ENCODE peak calls at places on chromosomes 13 and 19, in eight cellular contexts. One of them, this sample, is unnamed.

GRCh38 chr13:27308941-27309340 is 38.3 kb downstream of the RASL11A start:
- DNase-seq in heart left ventricle: no peak
- DNase-seq in activated CD4-positive, alpha-beta T cell treated with anti-CD3 and anti-CD28 coated beads, Interleukin-2, amount 50 U/mL, for 1 hour: no peak
- DNase-seq in NCI-H1105: no peak
- DNase-seq in IMR-90: no peak
- DNase-seq in body of pancreas: no peak
- DNase-seq in endothelial cell: no peak
- DNase-seq in activated effector memory CD4-positive, alpha-beta T cell treated with anti-CD3 and anti-CD28 coated beads, Interleukin-2, amount 50 U/mL, for 16 hours: no peak
- DNase-seq in this sample: no peak

GRCh38 chr19:54316746-54317107 is 3.8 kb upstream of the LILRA5 start:
- DNase-seq in heart left ventricle: no peak
- DNase-seq in activated CD4-positive, alpha-beta T cell treated with anti-CD3 and anti-CD28 coated beads, Interleukin-2, amount 50 U/mL, for 1 hour: no peak
- DNase-seq in NCI-H1105: no peak
- DNase-seq in IMR-90: no peak
- DNase-seq in body of pancreas: no peak
- DNase-seq in endothelial cell: no peak
- DNase-seq in activated effector memory CD4-positive, alpha-beta T cell treated with anti-CD3 and anti-CD28 coated beads, Interleukin-2, amount 50 U/mL, for 16 hours: no peak
- DNase-seq in this sample: no peak

GRCh38 chr19:940591-941291 is 14.9 kb downstream of the ARID3A start:
- DNase-seq in heart left ventricle: peak
- DNase-seq in activated CD4-positive, alpha-beta T cell treated with anti-CD3 and anti-CD28 coated beads, Interleukin-2, amount 50 U/mL, for 1 hour: peak
- DNase-seq in NCI-H1105: peak
- DNase-seq in IMR-90: peak
- DNase-seq in body of pancreas: peak
- DNase-seq in endothelial cell: no peak
- DNase-seq in activated effector memory CD4-positive, alpha-beta T cell treated with anti-CD3 and anti-CD28 coated beads, Interleukin-2, amount 50 U/mL, for 16 hours: peak
- DNase-seq in this sample: peak

GRCh38 chr13:98782654-98783053 is 30.2 kb upstream of the SLC15A1 start:
- DNase-seq in heart left ventricle: no peak
- DNase-seq in activated CD4-positive, alpha-beta T cell treated with anti-CD3 and anti-CD28 coated beads, Interleukin-2, amount 50 U/mL, for 1 hour: no peak
- DNase-seq in NCI-H1105: no peak
- DNase-seq in IMR-90: no peak
- DNase-seq in body of pancreas: no peak
- DNase-seq in endothelial cell: no peak
- DNase-seq in activated effector memory CD4-positive, alpha-beta T cell treated with anti-CD3 and anti-CD28 coated beads, Interleukin-2, amount 50 U/mL, for 16 hours: no peak
- DNase-seq in this sample: no peak

GRCh38 chr13:30443957-30444404 is 21.7 kb downstream of the UBE2L5 start:
- DNase-seq in heart left ventricle: no peak
- DNase-seq in activated CD4-positive, alpha-beta T cell treated with anti-CD3 and anti-CD28 coated beads, Interleukin-2, amount 50 U/mL, for 1 hour: no peak
- DNase-seq in NCI-H1105: no peak
- DNase-seq in IMR-90: no peak
- DNase-seq in body of pancreas: no peak
- DNase-seq in endothelial cell: no peak
- DNase-seq in activated effector memory CD4-positive, alpha-beta T cell treated with anti-CD3 and anti-CD28 coated beads, Interleukin-2, amount 50 U/mL, for 16 hours: no peak
- DNase-seq in this sample: peak

GRCh38 chr13:99536023-99536422 is 34.8 kb downstream of the TM9SF2 start:
- DNase-seq in heart left ventricle: no peak
- DNase-seq in activated CD4-positive, alpha-beta T cell treated with anti-CD3 and anti-CD28 coated beads, Interleukin-2, amount 50 U/mL, for 1 hour: no peak
- DNase-seq in NCI-H1105: no peak
- DNase-seq in IMR-90: no peak
- DNase-seq in body of pancreas: no peak
- DNase-seq in endothelial cell: no peak
- DNase-seq in activated effector memory CD4-positive, alpha-beta T cell treated with anti-CD3 and anti-CD28 coated beads, Interleukin-2, amount 50 U/mL, for 16 hours: no peak
- DNase-seq in this sample: no peak

GRCh38 chr19:40718774-40719391 is 2.0 kb downstream of the ITPKC start:
- DNase-seq in heart left ventricle: peak
- DNase-seq in activated CD4-positive, alpha-beta T cell treated with anti-CD3 and anti-CD28 coated beads, Interleukin-2, amount 50 U/mL, for 1 hour: no peak
- DNase-seq in NCI-H1105: no peak
- DNase-seq in IMR-90: peak
- DNase-seq in body of pancreas: peak
- DNase-seq in endothelial cell: peak
- DNase-seq in activated effector memory CD4-positive, alpha-beta T cell treated with anti-CD3 and anti-CD28 coated beads, Interleukin-2, amount 50 U/mL, for 16 hours: no peak
- DNase-seq in this sample: no peak

GRCh38 chr13:32284927-32285632 is 30.1 kb downstream of the ZAR1L start:
- DNase-seq in heart left ventricle: peak
- DNase-seq in activated CD4-positive, alpha-beta T cell treated with anti-CD3 and anti-CD28 coated beads, Interleukin-2, amount 50 U/mL, for 1 hour: no peak
- DNase-seq in NCI-H1105: no peak
- DNase-seq in IMR-90: peak
- DNase-seq in body of pancreas: peak
- DNase-seq in endothelial cell: no peak
- DNase-seq in activated effector memory CD4-positive, alpha-beta T cell treated with anti-CD3 and anti-CD28 coated beads, Interleukin-2, amount 50 U/mL, for 16 hours: no peak
- DNase-seq in this sample: no peak

GRCh38 chr13:42064259-42064658 is 15.8 kb downstream of the DGKH start:
- DNase-seq in heart left ventricle: no peak
- DNase-seq in activated CD4-positive, alpha-beta T cell treated with anti-CD3 and anti-CD28 coated beads, Interleukin-2, amount 50 U/mL, for 1 hour: no peak
- DNase-seq in NCI-H1105: no peak
- DNase-seq in IMR-90: peak
- DNase-seq in body of pancreas: no peak
- DNase-seq in endothelial cell: no peak
- DNase-seq in activated effector memory CD4-positive, alpha-beta T cell treated with anti-CD3 and anti-CD28 coated beads, Interleukin-2, amount 50 U/mL, for 16 hours: no peak
- DNase-seq in this sample: no peak

GRCh38 chr13:41981961-41982723 is 21.2 kb upstream of the VWA8 start:
- DNase-seq in heart left ventricle: no peak
- DNase-seq in activated CD4-positive, alpha-beta T cell treated with anti-CD3 and anti-CD28 coated beads, Interleukin-2, amount 50 U/mL, for 1 hour: no peak
- DNase-seq in NCI-H1105: no peak
- DNase-seq in IMR-90: peak
- DNase-seq in body of pancreas: no peak
- DNase-seq in endothelial cell: no peak
- DNase-seq in activated effector memory CD4-positive, alpha-beta T cell treated with anti-CD3 and anti-CD28 coated beads, Interleukin-2, amount 50 U/mL, for 16 hours: no peak
- DNase-seq in this sample: no peak

GRCh38 chr13:113086031-113086750 is 19.4 kb upstream of the F7 start:
- DNase-seq in heart left ventricle: no peak
- DNase-seq in activated CD4-positive, alpha-beta T cell treated with anti-CD3 and anti-CD28 coated beads, Interleukin-2, amount 50 U/mL, for 1 hour: no peak
- DNase-seq in NCI-H1105: no peak
- DNase-seq in IMR-90: peak
- DNase-seq in body of pancreas: no peak
- DNase-seq in endothelial cell: no peak
- DNase-seq in activated effector memory CD4-positive, alpha-beta T cell treated with anti-CD3 and anti-CD28 coated beads, Interleukin-2, amount 50 U/mL, for 16 hours: no peak
- DNase-seq in this sample: no peak

GRCh38 chr13:59477011-59477410 is 686.7 kb downstream of the DIAPH3 start:
- DNase-seq in heart left ventricle: no peak
- DNase-seq in activated CD4-positive, alpha-beta T cell treated with anti-CD3 and anti-CD28 coated beads, Interleukin-2, amount 50 U/mL, for 1 hour: no peak
- DNase-seq in NCI-H1105: no peak
- DNase-seq in IMR-90: no peak
- DNase-seq in body of pancreas: no peak
- DNase-seq in endothelial cell: no peak
- DNase-seq in activated effector memory CD4-positive, alpha-beta T cell treated with anti-CD3 and anti-CD28 coated beads, Interleukin-2, amount 50 U/mL, for 16 hours: no peak
- DNase-seq in this sample: no peak

GRCh38 chr19:55559684-55560083 is 14.3 kb upstream of the SBK3 start:
- DNase-seq in heart left ventricle: no peak
- DNase-seq in activated CD4-positive, alpha-beta T cell treated with anti-CD3 and anti-CD28 coated beads, Interleukin-2, amount 50 U/mL, for 1 hour: no peak
- DNase-seq in NCI-H1105: no peak
- DNase-seq in IMR-90: no peak
- DNase-seq in body of pancreas: no peak
- DNase-seq in endothelial cell: no peak
- DNase-seq in activated effector memory CD4-positive, alpha-beta T cell treated with anti-CD3 and anti-CD28 coated beads, Interleukin-2, amount 50 U/mL, for 16 hours: no peak
- DNase-seq in this sample: no peak

GRCh38 chr19:33406521-33407139 is 33.1 kb downstream of the CEBPG start:
- DNase-seq in heart left ventricle: peak
- DNase-seq in activated CD4-positive, alpha-beta T cell treated with anti-CD3 and anti-CD28 coated beads, Interleukin-2, amount 50 U/mL, for 1 hour: peak
- DNase-seq in NCI-H1105: peak
- DNase-seq in IMR-90: peak
- DNase-seq in body of pancreas: peak
- DNase-seq in endothelial cell: peak
- DNase-seq in activated effector memory CD4-positive, alpha-beta T cell treated with anti-CD3 and anti-CD28 coated beads, Interleukin-2, amount 50 U/mL, for 16 hours: peak
- DNase-seq in this sample: peak

GRCh38 chr19:55340144-55340783 is 588 bp downstream of the KMT5C start:
- DNase-seq in heart left ventricle: no peak
- DNase-seq in activated CD4-positive, alpha-beta T cell treated with anti-CD3 and anti-CD28 coated beads, Interleukin-2, amount 50 U/mL, for 1 hour: no peak
- DNase-seq in NCI-H1105: no peak
- DNase-seq in IMR-90: no peak
- DNase-seq in body of pancreas: peak
- DNase-seq in endothelial cell: no peak
- DNase-seq in activated effector memory CD4-positive, alpha-beta T cell treated with anti-CD3 and anti-CD28 coated beads, Interleukin-2, amount 50 U/mL, for 16 hours: no peak
- DNase-seq in this sample: no peak

GRCh38 chr19:40312533-40312932 is 27.4 kb upstream of the AKT2 start:
- DNase-seq in heart left ventricle: no peak
- DNase-seq in activated CD4-positive, alpha-beta T cell treated with anti-CD3 and anti-CD28 coated beads, Interleukin-2, amount 50 U/mL, for 1 hour: no peak
- DNase-seq in NCI-H1105: no peak
- DNase-seq in IMR-90: no peak
- DNase-seq in body of pancreas: no peak
- DNase-seq in endothelial cell: no peak
- DNase-seq in activated effector memory CD4-positive, alpha-beta T cell treated with anti-CD3 and anti-CD28 coated beads, Interleukin-2, amount 50 U/mL, for 16 hours: peak
- DNase-seq in this sample: no peak

GRCh38 chr13:48896312-48896711 is 79.4 kb upstream of the FNDC3A start:
- DNase-seq in heart left ventricle: no peak
- DNase-seq in activated CD4-positive, alpha-beta T cell treated with anti-CD3 and anti-CD28 coated beads, Interleukin-2, amount 50 U/mL, for 1 hour: no peak
- DNase-seq in NCI-H1105: no peak
- DNase-seq in IMR-90: peak
- DNase-seq in body of pancreas: no peak
- DNase-seq in endothelial cell: no peak
- DNase-seq in activated effector memory CD4-positive, alpha-beta T cell treated with anti-CD3 and anti-CD28 coated beads, Interleukin-2, amount 50 U/mL, for 16 hours: no peak
- DNase-seq in this sample: no peak

GRCh38 chr19:8194528-8195275 is 14.5 kb upstream of the CERS4 start:
- DNase-seq in heart left ventricle: peak
- DNase-seq in activated CD4-positive, alpha-beta T cell treated with anti-CD3 and anti-CD28 coated beads, Interleukin-2, amount 50 U/mL, for 1 hour: peak
- DNase-seq in NCI-H1105: no peak
- DNase-seq in IMR-90: no peak
- DNase-seq in body of pancreas: no peak
- DNase-seq in endothelial cell: peak
- DNase-seq in activated effector memory CD4-positive, alpha-beta T cell treated with anti-CD3 and anti-CD28 coated beads, Interleukin-2, amount 50 U/mL, for 16 hours: peak
- DNase-seq in this sample: peak

GRCh38 chr19:4301590-4302237 is 475 bp downstream of the TMIGD2 start:
- DNase-seq in heart left ventricle: no peak
- DNase-seq in activated CD4-positive, alpha-beta T cell treated with anti-CD3 and anti-CD28 coated beads, Interleukin-2, amount 50 U/mL, for 1 hour: no peak
- DNase-seq in NCI-H1105: no peak
- DNase-seq in IMR-90: no peak
- DNase-seq in body of pancreas: no peak
- DNase-seq in endothelial cell: no peak
- DNase-seq in activated effector memory CD4-positive, alpha-beta T cell treated with anti-CD3 and anti-CD28 coated beads, Interleukin-2, amount 50 U/mL, for 16 hours: no peak
- DNase-seq in this sample: no peak

GRCh38 chr13:101317986-101318523 is 98.3 kb downstream of the NALCN start:
- DNase-seq in heart left ventricle: no peak
- DNase-seq in activated CD4-positive, alpha-beta T cell treated with anti-CD3 and anti-CD28 coated beads, Interleukin-2, amount 50 U/mL, for 1 hour: no peak
- DNase-seq in NCI-H1105: no peak
- DNase-seq in IMR-90: no peak
- DNase-seq in body of pancreas: no peak
- DNase-seq in endothelial cell: no peak
- DNase-seq in activated effector memory CD4-positive, alpha-beta T cell treated with anti-CD3 and anti-CD28 coated beads, Interleukin-2, amount 50 U/mL, for 16 hours: no peak
- DNase-seq in this sample: no peak

GRCh38 chr19:3536429-3537100 is 2.4 kb upstream of the TEKTIP1 start:
- DNase-seq in heart left ventricle: no peak
- DNase-seq in activated CD4-positive, alpha-beta T cell treated with anti-CD3 and anti-CD28 coated beads, Interleukin-2, amount 50 U/mL, for 1 hour: no peak
- DNase-seq in NCI-H1105: no peak
- DNase-seq in IMR-90: no peak
- DNase-seq in body of pancreas: no peak
- DNase-seq in endothelial cell: no peak
- DNase-seq in activated effector memory CD4-positive, alpha-beta T cell treated with anti-CD3 and anti-CD28 coated beads, Interleukin-2, amount 50 U/mL, for 16 hours: peak
- DNase-seq in this sample: no peak

GRCh38 chr13:37187110-37187509 is 81.6 kb upstream of the CSNK1A1L start:
- DNase-seq in heart left ventricle: no peak
- DNase-seq in activated CD4-positive, alpha-beta T cell treated with anti-CD3 and anti-CD28 coated beads, Interleukin-2, amount 50 U/mL, for 1 hour: no peak
- DNase-seq in NCI-H1105: no peak
- DNase-seq in IMR-90: no peak
- DNase-seq in body of pancreas: no peak
- DNase-seq in endothelial cell: no peak
- DNase-seq in activated effector memory CD4-positive, alpha-beta T cell treated with anti-CD3 and anti-CD28 coated beads, Interleukin-2, amount 50 U/mL, for 16 hours: no peak
- DNase-seq in this sample: no peak

GRCh38 chr19:50486823-50487515 is 10.3 kb upstream of the GARIN5A start:
- DNase-seq in heart left ventricle: no peak
- DNase-seq in activated CD4-positive, alpha-beta T cell treated with anti-CD3 and anti-CD28 coated beads, Interleukin-2, amount 50 U/mL, for 1 hour: peak
- DNase-seq in NCI-H1105: no peak
- DNase-seq in IMR-90: peak
- DNase-seq in body of pancreas: no peak
- DNase-seq in endothelial cell: no peak
- DNase-seq in activated effector memory CD4-positive, alpha-beta T cell treated with anti-CD3 and anti-CD28 coated beads, Interleukin-2, amount 50 U/mL, for 16 hours: peak
- DNase-seq in this sample: no peak

GRCh38 chr19:3507371-3508120 is 1.4 kb downstream of the FZR1 start:
- DNase-seq in heart left ventricle: no peak
- DNase-seq in activated CD4-positive, alpha-beta T cell treated with anti-CD3 and anti-CD28 coated beads, Interleukin-2, amount 50 U/mL, for 1 hour: peak
- DNase-seq in NCI-H1105: no peak
- DNase-seq in IMR-90: no peak
- DNase-seq in body of pancreas: peak
- DNase-seq in endothelial cell: no peak
- DNase-seq in activated effector memory CD4-positive, alpha-beta T cell treated with anti-CD3 and anti-CD28 coated beads, Interleukin-2, amount 50 U/mL, for 16 hours: peak
- DNase-seq in this sample: no peak

GRCh38 chr19:41377977-41378707 is 1.8 kb downstream of the TMEM91 start:
- DNase-seq in heart left ventricle: no peak
- DNase-seq in activated CD4-positive, alpha-beta T cell treated with anti-CD3 and anti-CD28 coated beads, Interleukin-2, amount 50 U/mL, for 1 hour: no peak
- DNase-seq in NCI-H1105: no peak
- DNase-seq in IMR-90: no peak
- DNase-seq in body of pancreas: no peak
- DNase-seq in endothelial cell: peak
- DNase-seq in activated effector memory CD4-positive, alpha-beta T cell treated with anti-CD3 and anti-CD28 coated beads, Interleukin-2, amount 50 U/mL, for 16 hours: no peak
- DNase-seq in this sample: no peak

GRCh38 chr19:7869453-7869909 is 4.7 kb downstream of the PRR36 start:
- DNase-seq in heart left ventricle: no peak
- DNase-seq in activated CD4-positive, alpha-beta T cell treated with anti-CD3 and anti-CD28 coated beads, Interleukin-2, amount 50 U/mL, for 1 hour: peak
- DNase-seq in NCI-H1105: peak
- DNase-seq in IMR-90: peak
- DNase-seq in body of pancreas: peak
- DNase-seq in endothelial cell: peak
- DNase-seq in activated effector memory CD4-positive, alpha-beta T cell treated with anti-CD3 and anti-CD28 coated beads, Interleukin-2, amount 50 U/mL, for 16 hours: peak
- DNase-seq in this sample: peak

GRCh38 chr13:25281937-25282332 is 5.4 kb downstream of the MTMR6 start:
- DNase-seq in heart left ventricle: no peak
- DNase-seq in activated CD4-positive, alpha-beta T cell treated with anti-CD3 and anti-CD28 coated beads, Interleukin-2, amount 50 U/mL, for 1 hour: no peak
- DNase-seq in NCI-H1105: no peak
- DNase-seq in IMR-90: no peak
- DNase-seq in body of pancreas: no peak
- DNase-seq in endothelial cell: no peak
- DNase-seq in activated effector memory CD4-positive, alpha-beta T cell treated with anti-CD3 and anti-CD28 coated beads, Interleukin-2, amount 50 U/mL, for 16 hours: no peak
- DNase-seq in this sample: no peak

GRCh38 chr19:4684312-4685095 is 14.4 kb upstream of the MYDGF start:
- DNase-seq in heart left ventricle: no peak
- DNase-seq in activated CD4-positive, alpha-beta T cell treated with anti-CD3 and anti-CD28 coated beads, Interleukin-2, amount 50 U/mL, for 1 hour: no peak
- DNase-seq in NCI-H1105: no peak
- DNase-seq in IMR-90: no peak
- DNase-seq in body of pancreas: no peak
- DNase-seq in endothelial cell: no peak
- DNase-seq in activated effector memory CD4-positive, alpha-beta T cell treated with anti-CD3 and anti-CD28 coated beads, Interleukin-2, amount 50 U/mL, for 16 hours: no peak
- DNase-seq in this sample: no peak

GRCh38 chr13:113491418-113491883 is 940 bp upstream of the DCUN1D2 start:
- DNase-seq in heart left ventricle: no peak
- DNase-seq in activated CD4-positive, alpha-beta T cell treated with anti-CD3 and anti-CD28 coated beads, Interleukin-2, amount 50 U/mL, for 1 hour: no peak
- DNase-seq in NCI-H1105: no peak
- DNase-seq in IMR-90: peak
- DNase-seq in body of pancreas: peak
- DNase-seq in endothelial cell: peak
- DNase-seq in activated effector memory CD4-positive, alpha-beta T cell treated with anti-CD3 and anti-CD28 coated beads, Interleukin-2, amount 50 U/mL, for 16 hours: no peak
- DNase-seq in this sample: no peak

This sample was measured in activated B cell treated with CpG ODN at 0.5 μM for 24 hours.